ENCODE peak calls at places on chromosomes 4 and X, in ten cellular contexts. P is esophagus squamous epithelium; K is OCI-M1; C is LoVo; A is activated CD4-positive, alpha-beta T cell treated with anti-CD3 and anti-CD28 coated beads, Interleukin-2, amount 50 U/mL, for 24 hours; X is NCI-H1417; U is dermis blood vessel endothelial cell; Z is WTC11; W is aorta; S is NCI-H2029 treated with DMSO at 0.1 percent for 48 hours. M is an unnamed sample.

GRCh38 chr4:182729527-182729926 is 187.7 kb downstream of the DCTD start:
- DNase-seq in W (no peak), X (no peak), Z (no peak), A (no peak), K (no peak), P (no peak), C (no peak), U (no peak), S (no peak), M (no peak)

GRCh38 chrX:82320554-82320953 is 1118.7 kb downstream of the SH3BGRL start:
- DNase-seq in K (no peak), Z (no peak), A (no peak), S (no peak), C (no peak), U (no peak), X (no peak), P (no peak), W (no peak), M (no peak)

GRCh38 chr4:25827897-25828296 is 34.9 kb downstream of the SEL1L3 start:
- DNase-seq in X (no peak), A (no peak), S (no peak), U (no peak), P (no peak), C (no peak), K (no peak), Z (no peak), W (no peak), M (no peak)

GRCh38 chrX:139025822-139026221 is 314.3 kb upstream of the FGF13 start:
- DNase-seq in U (no peak), C (no peak), A (no peak), S (no peak), Z (no peak), X (no peak), W (no peak), P (no peak), K (no peak), M (no peak)

GRCh38 chr4:41006141-41006540 is 208.2 kb downstream of the APBB2 start:
- DNase-seq in W (no peak), X (no peak), A (no peak), P (no peak), Z (no peak), S (no peak), U (peak), C (no peak), K (no peak), M (no peak)

GRCh38 chr4:128606173-128606572 is 203.3 kb upstream of the JADE1 start:
- DNase-seq in S (no peak), Z (no peak), C (no peak), U (peak), W (no peak), K (no peak), A (no peak), X (no peak), P (no peak), M (no peak)

GRCh38 chrX:38882894-38883620 is 81.8 kb downstream of the MID1IP1 start:
- DNase-seq in C (peak), S (no peak), X (no peak), K (no peak), P (no peak), Z (no peak), A (no peak), W (peak), U (peak), M (no peak)

GRCh38 chr4:122458625-122459024 is 2.1 kb upstream of the IL2 start:
- DNase-seq in U (peak), W (no peak), S (no peak), X (no peak), C (peak), K (peak), Z (no peak), P (no peak), A (peak), M (no peak)

GRCh38 chr4:140653718-140654515 is 85.2 kb upstream of the UCP1 start:
- DNase-seq in P (no peak), X (no peak), C (no peak), S (no peak), W (no peak), A (no peak), U (no peak), K (peak), Z (no peak), M (no peak)

GRCh38 chr4:117691572-117692351 is 342.5 kb upstream of the NDST3 start:
- DNase-seq in U (no peak), K (no peak), C (no peak), Z (no peak), P (no peak), W (peak), A (no peak), S (no peak), X (no peak), M (no peak)

GRCh38 chrX:115525486-115525885 is 35.5 kb upstream of the PLS3 start:
- DNase-seq in S (peak), A (no peak), P (no peak), U (no peak), Z (no peak), X (peak), K (no peak), C (no peak), W (no peak), M (no peak)

GRCh38 chrX:70694339-70695122 is 214.0 kb downstream of the TEX11 start:
- DNase-seq in K (no peak), Z (no peak), C (no peak), X (no peak), U (no peak), P (no peak), S (no peak), W (no peak), A (no peak), M (no peak)

GRCh38 chrX:18290200-18290599 is 64.3 kb downstream of the SCML2 start:
- DNase-seq in K (no peak), Z (no peak), W (no peak), X (no peak), P (no peak), A (no peak), C (no peak), U (no peak), S (no peak), M (no peak)

GRCh38 chrX:33987458-33987857 is 144.7 kb downstream of the FAM47A start:
- DNase-seq in Z (no peak), U (no peak), W (no peak), C (no peak), K (no peak), P (no peak), X (no peak), S (no peak), A (no peak), M (no peak)

GRCh38 chrX:52363247-52363883 is 5.5 kb upstream of the XAGE2 start:
- DNase-seq in S (no peak), X (no peak), U (peak), Z (no peak), K (peak), W (no peak), P (no peak), A (no peak), C (peak), M (no peak)

GRCh38 chr4:138182838-138183426 is 59.2 kb downstream of the SLC7A11 start:
- DNase-seq in U (peak), P (no peak), X (peak), A (no peak), K (peak), S (no peak), Z (no peak), C (no peak), W (no peak), M (peak)

M was measured in NCI-H446.